ENCODE peak calls at places on chromosomes 13 and 19, in four cellular contexts. Q is testis, F is breast epithelium, N is esophagus squamous epithelium. W is an unnamed sample.

GRCh38 chr13:53732664-53733063 is 704.1 kb downstream of the OLFM4 start:
- DNase-seq in N (no peak), F (no peak), Q (no peak), W (no peak)

GRCh38 chr19:48194041-48194871 is 23.8 kb downstream of the ZSWIM9 start:
- DNase-seq in Q (no peak), N (no peak), F (no peak), W (peak; percentile 73)

GRCh38 chr19:56671613-56671994 is at the start of gene ZNF835:
- DNase-seq in N (peak; percentile 28), Q (peak; percentile 98), F (peak; percentile 90), W (peak; percentile 91)

GRCh38 chr19:47560999-47561398 is 11.9 kb downstream of the ZNF541 start:
- DNase-seq in Q (no peak), N (no peak), F (no peak), W (no peak)

GRCh38 chr13:43933378-43933777 is 53.7 kb downstream of the LACC1 start:
- DNase-seq in Q (no peak), N (no peak), F (no peak), W (no peak)

GRCh38 chr13:95676100-95676774 is 702 bp upstream of the DNAJC3 start:
- DNase-seq in Q (peak; percentile 37), N (no peak), F (no peak), W (no peak)

GRCh38 chr19:38792250-38793111 is 3.5 kb downstream of the LGALS7B start:
- DNase-seq in Q (no peak), F (no peak), N (no peak), W (peak; percentile 78)

GRCh38 chr19:50522881-50523280 is 9.2 kb upstream of the ASPDH start:
- DNase-seq in Q (no peak), N (no peak), F (no peak), W (no peak)

GRCh38 chr19:44848036-44848804 is 2.1 kb downstream of the NECTIN2 start:
- DNase-seq in Q (peak; percentile 38), N (no peak), F (no peak), W (no peak)

GRCh38 chr19:19530423-19530804 is 1.7 kb downstream of the YJEFN3 start:
- DNase-seq in N (no peak), Q (no peak), F (no peak), W (no peak)

GRCh38 chr13:42333613-42334328 is 61.8 kb downstream of the AKAP11 start:
- DNase-seq in N (no peak), Q (peak; percentile 23), F (no peak), W (no peak)

GRCh38 chr19:2223959-2224358 is 12.2 kb downstream of the PLEKHJ1 start:
- DNase-seq in F (no peak), N (no peak), Q (no peak), W (no peak)

GRCh38 chr13:45015300-45015699 is 26.0 kb downstream of the GPALPP1 start:
- DNase-seq in N (no peak), F (no peak), Q (no peak), W (no peak)

GRCh38 chr19:33568706-33569105 is 47.1 kb upstream of the PEPD start:
- DNase-seq in F (no peak), N (no peak), Q (no peak), W (no peak)

GRCh38 chr19:58356236-58356970 is 3.1 kb upstream of the A1BG start:
- DNase-seq in F (no peak), N (no peak), Q (no peak), W (no peak)

GRCh38 chr13:79648191-79648590 is 167.2 kb downstream of the NDFIP2 start:
- DNase-seq in Q (no peak), F (no peak), N (no peak), W (no peak)

GRCh38 chr19:40356681-40357595 is 8.4 kb downstream of the PLD3 start:
- DNase-seq in Q (no peak), N (no peak), F (no peak), W (no peak)

GRCh38 chr13:39463611-39464010 is 139.4 kb downstream of the LHFPL6 start:
- DNase-seq in N (no peak), F (no peak), Q (no peak), W (no peak)

GRCh38 chr19:33310606-33311325 is 8.4 kb upstream of the CEBPA start:
- DNase-seq in Q (no peak), N (no peak), F (no peak), W (no peak)

GRCh38 chr13:21234537-21234936 is 58.1 kb downstream of the MRPL57 start:
- DNase-seq in F (no peak), N (no peak), Q (no peak), W (no peak)

GRCh38 chr19:47272448-47273312 is 2.0 kb upstream of the INAFM1 start:
- DNase-seq in N (no peak), F (no peak), Q (peak; percentile 37), W (peak; percentile 88)

GRCh38 chr19:31315621-31316011 is 33.6 kb downstream of the TSHZ3 start:
- DNase-seq in F (no peak), Q (no peak), N (no peak), W (no peak)

GRCh38 chr19:31312629-31313244 is 36.5 kb downstream of the TSHZ3 start:
- DNase-seq in N (no peak), F (no peak), Q (no peak), W (no peak)

GRCh38 chr19:31313291-31314030 is 35.8 kb downstream of the TSHZ3 start:
- DNase-seq in F (no peak), N (no peak), Q (no peak), W (no peak)

GRCh38 chr19:31314849-31315620 is 34.2 kb downstream of the TSHZ3 start:
- DNase-seq in N (no peak), F (no peak), Q (no peak), W (no peak)

DNA sequence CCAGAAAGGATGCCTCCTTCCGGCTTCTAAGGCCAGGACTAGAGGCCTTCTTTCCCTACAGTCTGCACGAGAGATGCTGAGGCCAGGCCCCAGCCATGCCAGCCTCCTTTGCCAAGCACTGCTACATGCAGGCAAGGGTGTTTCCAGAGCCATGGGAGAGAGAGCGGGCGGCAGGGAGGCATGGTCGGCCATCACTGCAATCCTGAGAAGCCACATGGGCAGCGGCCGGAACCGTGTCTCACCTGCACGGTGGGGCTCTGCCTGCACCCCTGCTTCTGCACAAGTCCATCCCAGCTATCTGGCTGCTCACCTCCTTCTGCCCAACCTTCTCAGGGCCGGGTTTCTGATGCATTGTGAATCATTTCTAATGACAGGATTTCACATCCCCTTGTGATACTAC is 35.1 kb downstream of the TSHZ3 start:
- DNase-seq in F (no peak), N (no peak), Q (no peak), W (no peak)
- TF ChIP-seq POLR2A in F (no peak), N (no peak), Q (no peak), W (no peak)

DNA sequence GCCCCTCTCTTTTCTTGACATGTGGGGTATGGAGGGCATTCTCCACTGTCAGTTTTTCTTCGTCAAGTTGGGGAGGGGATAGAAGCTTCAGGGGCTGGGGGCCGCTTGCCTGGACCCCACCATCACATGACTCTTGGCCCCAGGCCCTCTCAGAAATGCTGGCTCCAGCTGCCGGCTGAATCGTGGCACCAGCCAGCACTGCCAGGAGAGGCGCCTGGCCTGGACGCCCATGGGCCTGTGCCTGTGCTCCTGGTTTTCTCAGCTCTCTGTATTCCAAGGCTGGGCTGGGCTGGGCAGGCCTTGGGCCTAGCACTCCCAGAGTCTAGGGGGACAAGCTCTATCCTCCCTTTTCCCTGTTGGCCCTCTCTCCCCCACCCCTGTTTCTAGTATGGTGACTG is 38.6 kb downstream of the LYL1 start:
- DNase-seq in N (no peak), F (no peak), Q (no peak), W (no peak)
- H3K27ac ChIP-seq in N (peak overlapping the region; percentile 72), F (peak overlapping the region; percentile 69), Q (no peak overlapping the region), W (peak overlapping the region; percentile 60)

GRCh38 chr19:53868091-53868891 is 608 bp downstream of the MYADM start:
- DNase-seq in Q (peak; percentile 40), F (peak; percentile 76), N (no peak), W (peak; percentile 91)
- TF ChIP-seq POLR2A in Q (no peak), F (no peak), N (no peak), W (no peak)

GRCh38 chr19:3970808-3971598 is at the start of gene DAPK3:
- DNase-seq in N (peak; percentile 81), F (peak; percentile 98), Q (peak; percentile 99), W (peak; percentile 97)

GRCh38 chr19:3968556-3969434 is 2.1 kb downstream of the DAPK3 start:
- DNase-seq in F (peak; percentile 88), N (no peak), Q (peak; percentile 87), W (peak; percentile 90)

GRCh38 chr19:3970313-3970807 is 539 bp downstream of the DAPK3 start:
- DNase-seq in N (no peak), Q (no peak), F (no peak), W (no peak)

GRCh38 chr19:3966051-3967017 is 4.6 kb downstream of the DAPK3 start:
- DNase-seq in N (no peak), F (no peak), Q (no peak), W (no peak)

DNA sequence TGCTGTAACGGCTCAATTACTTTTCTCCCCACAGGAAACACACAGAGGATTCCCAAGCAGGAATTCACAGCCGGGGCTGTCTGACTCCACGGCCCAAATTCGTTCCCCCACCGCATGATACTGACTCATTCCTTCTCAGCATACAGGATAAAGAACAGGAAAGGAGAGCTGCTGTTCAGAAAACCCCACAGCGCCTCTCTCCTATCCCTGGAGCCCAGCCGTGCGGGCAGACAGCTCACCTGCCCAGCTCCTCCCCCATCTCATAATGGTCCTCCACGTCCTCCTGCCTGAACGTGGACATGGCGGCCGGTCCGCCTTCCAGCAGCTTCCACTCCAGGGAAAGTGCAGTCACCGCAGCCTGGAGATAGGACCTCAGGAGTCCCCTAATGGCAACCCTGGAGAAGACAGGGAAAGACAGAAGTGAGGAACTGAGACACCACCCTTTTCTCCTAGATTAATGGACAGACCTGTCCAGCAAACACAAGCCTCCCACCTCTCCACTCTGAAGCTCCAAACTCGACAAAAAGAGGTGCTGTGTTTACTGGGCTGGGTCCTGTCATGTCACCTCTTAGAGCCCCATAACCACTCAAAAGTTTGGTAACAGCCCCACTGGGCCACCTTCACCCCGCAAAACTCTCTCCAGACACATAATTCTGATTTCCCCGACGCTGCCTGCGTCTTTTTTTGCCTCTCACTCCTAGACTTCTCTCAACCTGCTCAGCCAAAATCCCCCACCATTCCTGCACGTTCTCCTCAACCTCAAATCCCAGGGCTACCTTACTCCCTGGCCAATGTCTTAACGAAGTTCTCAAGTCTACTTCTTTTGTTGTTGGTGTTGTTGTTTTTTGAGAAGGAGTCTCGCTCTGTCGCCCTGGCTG is 1.2 kb downstream of the DAPK3 start:
- DNase-seq in Q (no peak), N (no peak), F (no peak), W (no peak)
- H3K27ac ChIP-seq in Q (peak overlapping the region; percentile 92), N (peak overlapping the region; percentile 99), F (peak overlapping the region; percentile 99), W (peak overlapping the region; percentile 92)

GRCh38 chr19:12293771-12294307 is 844 bp downstream of the ZNF44 start:
- DNase-seq in Q (peak; percentile 71), F (peak; percentile 73), N (peak; percentile 7), W (no peak)
- TF ChIP-seq POLR2A in Q (no peak), F (no peak), N (no peak), W (no peak)